ENCODE peak calls at places on chromosomes 5 and 9, in six cellular contexts. N is IMR-90, D is neuronal stem cell, H is mesendoderm, S is mesenchymal stem cell, T is H1. B is an unnamed sample.

GRCh38 chr5:59716029-59716428 is 177.5 kb downstream of the PDE4D start:
- DNase-seq in D (no peak), T (no peak), H (no peak), N (no peak), S (no peak), B (no peak)

GRCh38 chr9:121505903-121506640 is 6.4 kb upstream of the GGTA1 start:
- DNase-seq in T (no peak), D (no peak), H (no peak), N (no peak), S (no peak), B (no peak)

GRCh38 chr9:81416476-81417298 is 272.7 kb downstream of the TLE1 start:
- DNase-seq in T (no peak), S (peak), N (peak), H (no peak), D (no peak), B (no peak)

GRCh38 chr9:134738869-134739659 is 97.5 kb downstream of the COL5A1 start:
- DNase-seq in H (peak), T (peak), S (peak), D (peak), N (peak), B (peak)

GRCh38 chr5:55671975-55672374 is 40.1 kb downstream of the SLC38A9 start:
- DNase-seq in N (no peak), H (no peak), D (no peak), T (no peak), S (no peak), B (no peak)

GRCh38 chr5:74631088-74631960 is 9.2 kb downstream of the ENC1 start:
- DNase-seq in N (peak), H (peak), D (no peak), T (no peak), S (peak), B (no peak)

GRCh38 chr9:92564982-92565381 is 29.2 kb upstream of the ECM2 start:
- DNase-seq in D (no peak), S (peak), H (no peak), N (peak), T (no peak), B (no peak)

GRCh38 chr5:97388794-97389193 is 205.7 kb upstream of the RIOK2 start:
- DNase-seq in D (no peak), N (peak), T (no peak), H (no peak), S (no peak), B (no peak)

GRCh38 chr9:74643303-74643933 is 146.3 kb downstream of the RORB start:
- DNase-seq in S (no peak), H (peak), T (no peak), N (no peak), D (no peak), B (no peak)

GRCh38 chr5:43312699-43313034 is 545 bp downstream of the HMGCS1 start:
- DNase-seq in H (no peak), N (no peak), T (no peak), S (no peak), D (no peak), B (no peak)

GRCh38 chr5:62256161-62257017 is 49.6 kb upstream of the KIF2A start:
- DNase-seq in H (peak), S (no peak), N (no peak), T (no peak), D (no peak), B (no peak)

GRCh38 chr5:107272509-107272908 is 398.2 kb downstream of the EFNA5 start:
- DNase-seq in S (no peak), H (no peak), N (no peak), D (no peak), T (no peak), B (no peak)

GRCh38 chr5:108238936-108239887 is 142.7 kb downstream of the FBXL17 start:
- DNase-seq in N (no peak), D (no peak), S (no peak), T (peak), H (peak), B (peak)

GRCh38 chr9:133944746-133945135 is 47.4 kb downstream of the VAV2 start:
- DNase-seq in N (peak), D (no peak), T (no peak), H (no peak), S (peak), B (no peak)

GRCh38 chr9:106868096-106868495 is 5.1 kb downstream of the ZNF462 start:
- DNase-seq in N (no peak), T (no peak), S (no peak), D (no peak), H (no peak), B (no peak)

GRCh38 chr9:101226161-101226560 is 158.6 kb downstream of the BAAT start:
- DNase-seq in D (no peak), H (no peak), S (no peak), N (no peak), T (no peak), B (no peak)

GRCh38 chr5:56659991-56660390 is 155.4 kb upstream of the MAP3K1 start:
- DNase-seq in S (no peak), D (no peak), T (no peak), H (no peak), N (no peak), B (no peak)

GRCh38 chr5:136194611-136195010 is 1.6 kb upstream of the SMIM32 start:
- DNase-seq in N (no peak), H (no peak), T (no peak), S (no peak), D (no peak), B (no peak)

GRCh38 chr5:68304421-68305052 is 89.0 kb downstream of the PIK3R1 start:
- DNase-seq in H (no peak), N (no peak), T (no peak), D (no peak), S (peak), B (no peak)

GRCh38 chr9:129558063-129558550 is 62.8 kb downstream of the C9orf50 start:
- DNase-seq in N (no peak), D (no peak), T (no peak), S (no peak), H (no peak), B (no peak)

GRCh38 chr5:44388504-44389409 is 463 bp downstream of the FGF10 start:
- DNase-seq in D (no peak), H (peak), S (peak), N (peak), T (no peak), B (peak)

GRCh38 chr5:122089614-122090013 is 11.6 kb upstream of the LOX start:
- DNase-seq in N (peak), S (peak), T (no peak), H (no peak), D (no peak), B (no peak)

GRCh38 chr9:134301387-134302129 is 24.7 kb upstream of the RXRA start:
- DNase-seq in H (no peak), T (no peak), N (no peak), S (no peak), D (no peak), B (no peak)

GRCh38 chr5:27266184-27266583 is 227.8 kb upstream of the CDH9 start:
- DNase-seq in D (no peak), S (peak), H (no peak), T (no peak), N (no peak), B (no peak)

GRCh38 chr9:94031380-94031779 is 52.9 kb upstream of the PTPDC1 start:
- DNase-seq in D (no peak), N (no peak), S (no peak), H (no peak), T (no peak), B (no peak)

GRCh38 chr9:89223398-89223977 is 44.9 kb upstream of the SHC3 start:
- DNase-seq in S (no peak), N (no peak), T (no peak), D (no peak), H (no peak), B (no peak)

GRCh38 chr5:181133083-181133482 is 2.1 kb upstream of the OR2V1 start:
- DNase-seq in H (no peak), S (no peak), T (no peak), D (no peak), N (no peak), B (no peak)

GRCh38 chr9:100346836-100347235 is 5.9 kb downstream of the TEX10 start:
- DNase-seq in S (no peak), T (no peak), H (no peak), N (peak), D (no peak), B (no peak)

GRCh38 chr5:57172466-57172961 is 1.3 kb upstream of the GPBP1 start:
- DNase-seq in N (no peak), S (peak), T (no peak), H (no peak), D (no peak), B (no peak)

GRCh38 chr5:12248831-12249230 is 344.6 kb upstream of the CTNND2 start:
- DNase-seq in N (no peak), H (no peak), D (no peak), T (no peak), S (no peak), B (no peak)

GRCh38 chr5:54774281-54775171 is 210.9 kb downstream of the ESM1 start:
- DNase-seq in S (no peak), N (no peak), T (no peak), D (no peak), H (peak), B (no peak)

GRCh38 chr5:174937201-174938130 is 213.1 kb downstream of the MSX2 start:
- DNase-seq in N (no peak), S (no peak), H (no peak), D (no peak), T (no peak), B (no peak)

GRCh38 chr9:109560470-109561132 is 62.5 kb upstream of the PTPN3 start:
- DNase-seq in N (no peak), S (no peak), T (no peak), H (peak), D (no peak), B (peak)

GRCh38 chr9:78601957-78602565 is 305.1 kb downstream of the PSAT1 start:
- DNase-seq in T (no peak), S (peak), H (peak), N (peak), D (peak), B (no peak)

GRCh38 chr5:1110260-1110929 is 1.5 kb downstream of the SLC12A7 start:
- DNase-seq in T (no peak), N (no peak), H (no peak), S (no peak), D (no peak), B (no peak)

GRCh38 chr5:1109542-1110259 is 2.2 kb downstream of the SLC12A7 start:
- DNase-seq in D (no peak), T (no peak), N (no peak), S (no peak), H (no peak), B (no peak)

GRCh38 chr5:1112596-1113331 is 901 bp upstream of the SLC12A7 start:
- DNase-seq in S (no peak), H (no peak), N (no peak), D (no peak), T (no peak), B (no peak)

GRCh38 chr5:1111727-1112289 is at the start of gene SLC12A7:
- DNase-seq in T (no peak), H (peak), S (no peak), D (peak), N (no peak), B (peak)

GRCh38 chr5:1110930-1111726 is 735 bp downstream of the SLC12A7 start:
- DNase-seq in S (no peak), H (peak), T (no peak), D (peak), N (no peak), B (no peak)
- H2BK15ac ChIP-seq in S (peak), H (no peak), T (no peak), D (peak), N (no peak), B (no peak)

GRCh38 chr5:39185761-39186160 is 33.6 kb downstream of the FYB1 start:
- DNase-seq in S (no peak), T (no peak), D (no peak), N (no peak), H (no peak), B (no peak)
- H3K4me2 ChIP-seq in S (no peak), T (no peak), D (no peak), N (no peak), H (no peak), B (no peak)

GRCh38 chr5:143678148-143678906 is 133.6 kb upstream of the HMHB1 start:
- DNase-seq in S (no peak), H (no peak), N (no peak), D (no peak), T (no peak), B (no peak)
- H2BK15ac ChIP-seq in S (no peak), H (no peak), N (no peak), D (no peak), T (no peak), B (no peak)

DNA sequence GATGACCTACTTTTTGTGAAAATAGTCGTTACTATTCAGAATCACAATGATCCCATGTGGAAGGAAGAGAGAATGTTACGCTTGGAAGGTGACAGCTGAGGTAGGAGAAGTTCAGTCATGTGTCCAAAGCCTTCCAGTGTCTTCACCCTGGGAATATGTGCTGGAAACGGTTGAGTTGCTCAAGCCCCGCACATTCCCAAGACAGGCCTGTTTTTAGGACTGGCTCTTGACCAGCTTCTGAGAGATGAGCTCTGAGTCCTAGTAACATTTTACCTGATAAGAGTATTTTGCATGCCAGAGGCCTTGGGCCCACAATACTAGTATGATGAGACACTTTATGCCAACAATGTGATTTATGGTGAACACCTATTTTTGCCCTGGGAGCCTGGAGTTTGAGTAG is 101.7 kb downstream of the LMNB1 start:
- DNase-seq in T (no peak), S (no peak), H (no peak), N (no peak), D (no peak), B (no peak)
- H3K4me2 ChIP-seq in T (no peak), S (no peak), H (no peak), N (no peak), D (no peak), B (no peak)

GRCh38 chr5:2482778-2483177 is 268.7 kb downstream of the IRX2 start:
- DNase-seq in N (no peak), S (no peak), H (no peak), T (no peak), D (no peak), B (no peak)
- H2BK15ac ChIP-seq in N (no peak), S (no peak), H (no peak), T (no peak), D (no peak), B (no peak)

GRCh38 chr9:137053944-137054931 is at the start of gene ENTPD2:
- DNase-seq in D (no peak), N (no peak), S (no peak), T (no peak), H (no peak), B (peak)
- H3K4me2 ChIP-seq in D (peak), N (no peak), S (peak), T (peak), H (peak), B (peak)

GRCh38 chr5:173311818-173312585 is 16.2 kb downstream of the STC2 start:
- DNase-seq in T (no peak), H (no peak), N (no peak), S (no peak), D (no peak), B (no peak)

GRCh38 chr5:173314166-173314952 is 13.9 kb downstream of the STC2 start:
- DNase-seq in T (no peak), D (no peak), H (no peak), S (no peak), N (peak), B (no peak)

GRCh38 chr5:173310861-173311515 is 17.2 kb downstream of the STC2 start:
- DNase-seq in H (no peak), T (no peak), N (peak), D (no peak), S (no peak), B (no peak)

GRCh38 chr5:173313311-173313710 is 14.9 kb downstream of the STC2 start:
- DNase-seq in N (peak), D (no peak), H (no peak), S (no peak), T (no peak), B (no peak)

GRCh38 chr5:173312821-173313220 is 15.4 kb downstream of the STC2 start:
- DNase-seq in H (no peak), D (no peak), N (no peak), T (no peak), S (no peak), B (no peak)
- H2BK15ac ChIP-seq in H (no peak), D (no peak), N (no peak), T (no peak), S (no peak), B (no peak)

GRCh38 chr5:138936-139335 is 47.0 kb downstream of the PLEKHG4B start:
- DNase-seq in H (no peak), S (no peak), N (no peak), D (no peak), T (no peak), B (no peak)
- H3K4me2 ChIP-seq in H (no peak), S (no peak), N (no peak), D (no peak), T (no peak), B (no peak)

DNA sequence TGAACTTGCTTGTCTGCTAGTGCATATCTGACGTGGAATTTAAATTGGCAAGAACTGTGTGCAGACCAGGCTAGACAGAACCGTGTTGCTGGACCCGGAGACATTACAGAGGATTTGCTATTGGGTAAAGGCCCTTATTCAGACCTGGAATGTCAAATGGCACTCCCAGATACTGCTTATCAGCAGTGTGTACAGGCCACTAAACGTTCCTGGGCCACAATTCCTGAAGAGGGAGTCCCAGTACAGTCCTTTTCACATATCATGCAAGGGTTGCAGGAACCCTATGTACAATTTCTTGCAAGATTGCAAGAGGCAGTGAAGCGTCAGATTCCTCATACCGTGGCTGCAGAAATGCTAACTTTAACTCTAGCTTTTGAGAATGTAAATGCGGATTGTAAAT is 13.5 kb upstream of the MCCC2 start:
- DNase-seq in S (no peak), D (no peak), H (no peak), T (no peak), N (no peak), B (no peak)
- H2BK15ac ChIP-seq in S (no peak), D (no peak), H (no peak), T (no peak), N (no peak), B (no peak)

DNA sequence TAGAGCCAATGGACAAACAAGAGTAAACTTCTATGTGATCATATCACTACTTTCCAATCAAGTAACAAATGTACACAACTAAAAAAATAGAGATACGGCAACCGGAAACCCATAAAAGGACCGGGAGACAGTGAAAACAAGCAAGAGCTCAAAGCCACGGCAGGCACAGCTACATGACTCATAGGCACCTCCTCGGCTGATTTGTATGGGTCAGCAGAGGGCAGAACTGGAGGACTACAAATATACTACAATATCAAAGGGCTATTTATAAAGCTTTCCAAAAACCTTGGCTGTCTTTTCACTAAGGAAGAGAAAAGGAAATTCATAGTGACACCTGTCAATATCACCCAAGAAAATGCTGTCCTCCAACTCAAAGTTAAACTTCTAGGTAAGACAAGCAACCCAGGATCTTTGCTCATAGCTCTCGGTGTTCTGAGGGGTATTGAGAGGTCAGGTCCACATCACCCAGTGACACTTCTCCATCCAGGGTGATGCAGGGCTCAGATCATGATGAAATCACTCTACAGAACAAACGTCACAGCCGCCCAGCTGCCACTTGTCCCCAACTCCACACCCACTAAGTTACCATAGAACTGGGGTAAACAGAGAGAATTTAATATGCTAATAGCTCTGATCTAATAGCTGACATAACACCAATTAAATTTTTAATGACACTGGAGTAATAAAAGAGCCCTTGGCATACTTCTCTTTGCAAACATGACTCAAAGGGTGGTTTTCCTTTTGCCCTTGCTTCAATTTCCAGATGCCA is 41.3 kb downstream of the PFDN1 start:
- DNase-seq in H (peak), T (no peak), N (peak), S (peak), D (no peak), B (no peak)
- H3K4me2 ChIP-seq in H (no peak), T (no peak), N (peak), S (no peak), D (no peak), B (no peak)